ENCODE peak calls at places on chromosomes 16 and 17, in seven cellular contexts. J, O, C, L, H, M and X are unnamed samples.

GRCh38 chr16:84739349-84740124 is 39.7 kb downstream of the USP10 start:
- DNase-seq in J (no peak), O (no peak), C (peak; percentile 78), L (peak; percentile 94), H (no peak), M (no peak), X (no peak)

GRCh38 chr16:84520778-84521770 is 16.6 kb upstream of the MEAK7 start:
- DNase-seq in J (no peak), O (no peak), C (peak; percentile 85), L (no peak), H (no peak), M (peak; percentile 72), X (no peak)

GRCh38 chr17:69858460-69858859 is 216.6 kb upstream of the KCNJ16 start:
- DNase-seq in J (no peak), O (no peak), C (no peak), L (no peak), H (no peak), M (no peak), X (no peak)

GRCh38 chr17:6558932-6559752 is 2.8 kb upstream of the PITPNM3 start:
- DNase-seq in J (no peak), O (no peak), C (no peak), L (no peak), H (no peak), M (peak; percentile 40), X (no peak)

GRCh38 chr17:29115906-29116651 is 64.1 kb downstream of the MYO18A start:
- DNase-seq in J (no peak), O (no peak), C (peak; percentile 44), L (peak; percentile 55), H (no peak), M (no peak), X (peak; percentile 78)

GRCh38 chr16:46976550-46976949 is 3.1 kb upstream of the DNAJA2 start:
- DNase-seq in J (peak; percentile 38), O (no peak), C (no peak), L (no peak), H (no peak), M (no peak), X (peak; percentile 16)

GRCh38 chr16:62548095-62548494 is 511.9 kb upstream of the CDH8 start:
- DNase-seq in J (no peak), O (no peak), C (no peak), L (no peak), H (no peak), M (no peak), X (no peak)

GRCh38 chr17:57400648-57401047 is 144.3 kb downstream of the MSI2 start:
- DNase-seq in J (no peak), O (no peak), C (no peak), L (peak; percentile 57), H (no peak), M (no peak), X (no peak)

GRCh38 chr16:720990-721764 is at the start of gene ANTKMT:
- DNase-seq in J (peak; percentile 89), O (peak; percentile 78), C (peak; percentile 77), L (peak; percentile 73), H (peak; percentile 84), M (peak; percentile 93), X (peak; percentile 85)

GRCh38 chr16:81564368-81565060 is 119.9 kb downstream of the CMIP start:
- DNase-seq in J (no peak), O (no peak), C (no peak), L (peak; percentile 62), H (no peak), M (no peak), X (no peak)

GRCh38 chr17:65531508-65532431 is 29.7 kb downstream of the AXIN2 start:
- DNase-seq in J (peak; percentile 44), O (peak; percentile 60), C (no peak), L (peak; percentile 60), H (peak; percentile 61), M (peak; percentile 76), X (no peak)

GRCh38 chr17:80899402-80900268 is 92.0 kb upstream of the CHMP6 start:
- DNase-seq in J (peak; percentile 29), O (no peak), C (peak; percentile 12), L (no peak), H (no peak), M (peak; percentile 82), X (peak; percentile 88)

GRCh38 chr16:3655791-3656490 is 1.4 kb downstream of the DNASE1 start:
- DNase-seq in J (no peak), O (no peak), C (no peak), L (no peak), H (no peak), M (peak; percentile 59), X (no peak)

GRCh38 chr16:27253526-27253930 is 15.0 kb downstream of the NSMCE1 start:
- DNase-seq in J (no peak), O (no peak), C (peak; percentile 85), L (peak; percentile 91), H (no peak), M (no peak), X (peak; percentile 44)

GRCh38 chr16:19687279-19687678 is 30.7 kb downstream of the KNOP1 start:
- DNase-seq in J (no peak), O (no peak), C (no peak), L (no peak), H (no peak), M (peak; percentile 52), X (no peak)

GRCh38 chr16:86994215-86994614 is 323.0 kb downstream of the C16orf95 start:
- DNase-seq in J (no peak), O (no peak), C (no peak), L (no peak), H (no peak), M (no peak), X (no peak)

GRCh38 chr17:79831367-79832210 is 7.7 kb downstream of the CBX4 start:
- DNase-seq in J (peak; percentile 91), O (peak; percentile 73), C (no peak), L (no peak), H (peak; percentile 68), M (peak; percentile 82), X (no peak)

GRCh38 chr17:16189791-16190348 is 25.5 kb downstream of the NCOR1 start:
- DNase-seq in J (no peak), O (no peak), C (peak; percentile 49), L (no peak), H (no peak), M (no peak), X (no peak)

GRCh38 chr16:85124636-85125346 is 12.5 kb upstream of the CIBAR2 start:
- DNase-seq in J (no peak), O (no peak), C (no peak), L (peak; percentile 9), H (no peak), M (no peak), X (no peak)

GRCh38 chr16:71737501-71737900 is 13.0 kb upstream of the PHLPP2 start:
- DNase-seq in J (no peak), O (no peak), C (no peak), L (no peak), H (no peak), M (no peak), X (no peak)

GRCh38 chr16:47644166-47644565 is 183.0 kb downstream of the PHKB start:
- DNase-seq in J (peak; percentile 28), O (no peak), C (peak; percentile 60), L (peak; percentile 91), H (no peak), M (no peak), X (no peak)

GRCh38 chr16:58727028-58727781 is 6.9 kb downstream of the GOT2 start:
- DNase-seq in J (no peak), O (no peak), C (no peak), L (no peak), H (no peak), M (no peak), X (no peak)

GRCh38 chr16:31143036-31143888 is 6.6 kb downstream of the PRSS36 start:
- DNase-seq in J (no peak), O (no peak), C (no peak), L (no peak), H (no peak), M (no peak), X (no peak)

GRCh38 chr17:16381496-16381820 is 567 bp downstream of the UBB start:
- DNase-seq in J (no peak), O (no peak), C (peak; percentile 30), L (peak; percentile 45), H (no peak), M (no peak), X (no peak)

GRCh38 chr16:48047755-48048154 is 108.0 kb downstream of the ABCC12 start:
- DNase-seq in J (no peak), O (no peak), C (no peak), L (no peak), H (no peak), M (no peak), X (no peak)

GRCh38 chr16:65002265-65002664 is 119.6 kb downstream of the CDH11 start:
- DNase-seq in J (no peak), O (no peak), C (no peak), L (peak; percentile 82), H (no peak), M (no peak), X (no peak)

GRCh38 chr16:46908540-46909372 is 24.6 kb downstream of the GPT2 start:
- DNase-seq in J (peak; percentile 47), O (no peak), C (peak; percentile 12), L (peak; percentile 50), H (no peak), M (no peak), X (peak; percentile 68)

GRCh38 chr16:2924901-2925820 is 13.4 kb downstream of the FLYWCH1 start:
- DNase-seq in J (no peak), O (no peak), C (peak; percentile 78), L (no peak), H (no peak), M (no peak), X (no peak)

GRCh38 chr16:24848065-24848464 is 2.3 kb downstream of the SLC5A11 start:
- DNase-seq in J (no peak), O (no peak), C (peak; percentile 51), L (peak; percentile 78), H (no peak), M (no peak), X (no peak)

GRCh38 chr16:11325404-11326083 is 19.7 kb upstream of the RMI2 start:
- DNase-seq in J (no peak), O (no peak), C (no peak), L (no peak), H (no peak), M (no peak), X (peak; percentile 55)
- TF ChIP-seq CTCF in J (no peak), O (no peak), C (no peak), L (no peak), H (no peak), M (no peak), X (no peak)

GRCh38 chr17:33647976-33648375 is 354.9 kb upstream of the ASIC2 start:
- DNase-seq in J (no peak), O (no peak), C (peak; percentile 2), L (peak; percentile 7), H (no peak), M (no peak), X (peak; percentile 9)
- TF ChIP-seq CTCF in J (no peak), O (peak; percentile 54), C (peak; percentile 77), L (peak; percentile 12), H (peak; percentile 28), M (peak; percentile 51), X (peak; percentile 24)

GRCh38 chr17:53032861-53033271 is 789.9 kb upstream of the KIF2B start:
- DNase-seq in J (no peak), O (no peak), C (peak; percentile 50), L (peak; percentile 12), H (no peak), M (no peak), X (peak; percentile 5)
- TF ChIP-seq CTCF in J (peak; percentile 62), O (no peak), C (peak; percentile 69), L (no peak), H (peak; percentile 62), M (peak; percentile 47), X (no peak)

GRCh38 chr16:77434365-77435239 is at the start of gene ADAMTS18:
- DNase-seq in J (no peak), O (no peak), C (no peak), L (no peak), H (no peak), M (no peak), X (peak; percentile 1)
- TF ChIP-seq CTCF in J (no peak), O (no peak), C (no peak), L (no peak), H (no peak), M (no peak), X (no peak)